ENCODE peak calls at places on chromosome 20, in seven cellular contexts. One of them, this sample, is unnamed.

GRCh38 chr20:44154521-44155001 is 32.4 kb downstream of the JPH2 start:
- DNase-seq in tibial nerve: no peak
- DNase-seq in upper lobe of right lung: no peak
- DNase-seq in A549: no peak
- DNase-seq in AG09309: no peak
- DNase-seq in small intestine: no peak
- DNase-seq in ovary: no peak
- DNase-seq in this sample: peak; percentile 80

GRCh38 chr20:63087236-63087871 is 80.6 kb upstream of the BHLHE23 start:
- DNase-seq in A549: no peak
- DNase-seq in AG09309: no peak
- DNase-seq in small intestine: no peak
- DNase-seq in ovary: no peak
- DNase-seq in upper lobe of right lung: peak; percentile 40
- DNase-seq in tibial nerve: no peak
- DNase-seq in this sample: peak; percentile 43

GRCh38 chr20:41149679-41150131 is 12.4 kb downstream of the PLCG1 start:
- DNase-seq in upper lobe of right lung: no peak
- DNase-seq in small intestine: peak; percentile 96
- DNase-seq in ovary: no peak
- DNase-seq in AG09309: no peak
- DNase-seq in tibial nerve: no peak
- DNase-seq in A549: no peak
- DNase-seq in this sample: no peak

GRCh38 chr20:35663813-35664543 is 722 bp downstream of the CPNE1 start:
- DNase-seq in tibial nerve: peak; percentile 19
- DNase-seq in small intestine: peak; percentile 61
- DNase-seq in A549: peak; percentile 54
- DNase-seq in ovary: peak; percentile 24
- DNase-seq in upper lobe of right lung: peak; percentile 74
- DNase-seq in AG09309: no peak
- DNase-seq in this sample: peak; percentile 17

GRCh38 chr20:35355372-35355771 is 56.4 kb downstream of the UQCC1 start:
- DNase-seq in tibial nerve: no peak
- DNase-seq in AG09309: no peak
- DNase-seq in small intestine: no peak
- DNase-seq in ovary: no peak
- DNase-seq in A549: no peak
- DNase-seq in upper lobe of right lung: no peak
- DNase-seq in this sample: no peak

GRCh38 chr20:4951299-4951698 is 50.0 kb downstream of the SLC23A2 start:
- DNase-seq in AG09309: no peak
- DNase-seq in upper lobe of right lung: no peak
- DNase-seq in small intestine: no peak
- DNase-seq in ovary: peak; percentile 38
- DNase-seq in tibial nerve: peak; percentile 24
- DNase-seq in A549: peak; percentile 41
- DNase-seq in this sample: peak; percentile 77

GRCh38 chr20:39107741-39108140 is 145.6 kb downstream of the DHX35 start:
- DNase-seq in A549: no peak
- DNase-seq in small intestine: no peak
- DNase-seq in AG09309: no peak
- DNase-seq in upper lobe of right lung: no peak
- DNase-seq in tibial nerve: no peak
- DNase-seq in ovary: no peak
- DNase-seq in this sample: no peak

GRCh38 chr20:1336699-1337387 is 7.9 kb upstream of the SDCBP2 start:
- DNase-seq in A549: no peak
- DNase-seq in ovary: peak; percentile 66
- DNase-seq in AG09309: no peak
- DNase-seq in tibial nerve: no peak
- DNase-seq in small intestine: peak; percentile 40
- DNase-seq in upper lobe of right lung: peak; percentile 88
- DNase-seq in this sample: peak; percentile 78

GRCh38 chr20:40821438-40821837 is 132.4 kb upstream of the MAFB start:
- DNase-seq in A549: no peak
- DNase-seq in AG09309: no peak
- DNase-seq in upper lobe of right lung: no peak
- DNase-seq in small intestine: no peak
- DNase-seq in ovary: no peak
- DNase-seq in tibial nerve: no peak
- DNase-seq in this sample: no peak

GRCh38 chr20:34862724-34863123 is 9.9 kb downstream of the GGT7 start:
- DNase-seq in tibial nerve: no peak
- DNase-seq in small intestine: no peak
- DNase-seq in A549: no peak
- DNase-seq in ovary: no peak
- DNase-seq in AG09309: no peak
- DNase-seq in upper lobe of right lung: no peak
- DNase-seq in this sample: no peak

GRCh38 chr20:4040283-4041179 is 25.2 kb upstream of the RNF24 start:
- DNase-seq in tibial nerve: no peak
- DNase-seq in AG09309: no peak
- DNase-seq in upper lobe of right lung: no peak
- DNase-seq in ovary: no peak
- DNase-seq in small intestine: peak; percentile 90
- DNase-seq in A549: no peak
- DNase-seq in this sample: peak; percentile 61

GRCh38 chr20:49706548-49707517 is 6.8 kb downstream of the B4GALT5 start:
- DNase-seq in tibial nerve: no peak
- DNase-seq in A549: peak; percentile 42
- DNase-seq in ovary: no peak
- DNase-seq in AG09309: no peak
- DNase-seq in upper lobe of right lung: no peak
- DNase-seq in small intestine: peak; percentile 61
- DNase-seq in this sample: no peak

GRCh38 chr20:4366076-4366475 is 350.7 kb upstream of the RNF24 start:
- DNase-seq in ovary: no peak
- DNase-seq in tibial nerve: no peak
- DNase-seq in A549: no peak
- DNase-seq in small intestine: no peak
- DNase-seq in upper lobe of right lung: no peak
- DNase-seq in AG09309: no peak
- DNase-seq in this sample: no peak

GRCh38 chr20:37907677-37908397 is 4.9 kb downstream of the VSTM2L start:
- DNase-seq in small intestine: no peak
- DNase-seq in ovary: no peak
- DNase-seq in tibial nerve: no peak
- DNase-seq in upper lobe of right lung: no peak
- DNase-seq in AG09309: peak; percentile 54
- DNase-seq in A549: peak; percentile 81
- DNase-seq in this sample: no peak

GRCh38 chr20:9286501-9286900 is 217.6 kb downstream of the PLCB4 start:
- DNase-seq in small intestine: no peak
- DNase-seq in upper lobe of right lung: no peak
- DNase-seq in AG09309: no peak
- DNase-seq in A549: no peak
- DNase-seq in ovary: no peak
- DNase-seq in tibial nerve: no peak
- DNase-seq in this sample: no peak

GRCh38 chr20:39717976-39718375 is 755.8 kb downstream of the DHX35 start:
- DNase-seq in AG09309: no peak
- DNase-seq in ovary: no peak
- DNase-seq in upper lobe of right lung: no peak
- DNase-seq in small intestine: no peak
- DNase-seq in tibial nerve: no peak
- DNase-seq in A549: no peak
- DNase-seq in this sample: no peak

GRCh38 chr20:18057106-18057993 is at the start of gene OVOL2:
- DNase-seq in tibial nerve: no peak
- DNase-seq in AG09309: no peak
- DNase-seq in small intestine: peak; percentile 92
- DNase-seq in ovary: no peak
- DNase-seq in A549: no peak
- DNase-seq in upper lobe of right lung: peak; percentile 94
- DNase-seq in this sample: peak; percentile 58

GRCh38 chr20:19890358-19891117 is 126.6 kb upstream of the NAA20 start:
- DNase-seq in small intestine: peak; percentile 92
- DNase-seq in tibial nerve: no peak
- DNase-seq in A549: no peak
- DNase-seq in ovary: no peak
- DNase-seq in upper lobe of right lung: no peak
- DNase-seq in AG09309: no peak
- DNase-seq in this sample: no peak

GRCh38 chr20:432208-432607 is 24.1 kb downstream of the RBCK1 start:
- DNase-seq in A549: no peak
- DNase-seq in upper lobe of right lung: no peak
- DNase-seq in ovary: no peak
- DNase-seq in AG09309: no peak
- DNase-seq in small intestine: no peak
- DNase-seq in tibial nerve: no peak
- DNase-seq in this sample: no peak

GRCh38 chr20:43766395-43766794 is 39.6 kb upstream of the GTSF1L start:
- DNase-seq in upper lobe of right lung: no peak
- DNase-seq in small intestine: no peak
- DNase-seq in AG09309: no peak
- DNase-seq in ovary: no peak
- DNase-seq in A549: no peak
- DNase-seq in tibial nerve: no peak
- DNase-seq in this sample: no peak

GRCh38 chr20:36802326-36803223 is 29.0 kb upstream of the DSN1 start:
- DNase-seq in A549: no peak
- DNase-seq in upper lobe of right lung: no peak
- DNase-seq in AG09309: peak; percentile 18
- DNase-seq in tibial nerve: no peak
- DNase-seq in ovary: no peak
- DNase-seq in small intestine: no peak
- DNase-seq in this sample: no peak

GRCh38 chr20:35601021-35601973 is 14.3 kb upstream of the SPAG4 start:
- DNase-seq in A549: peak; percentile 76
- DNase-seq in AG09309: no peak
- DNase-seq in small intestine: peak; percentile 76
- DNase-seq in ovary: peak; percentile 74
- DNase-seq in upper lobe of right lung: peak; percentile 91
- DNase-seq in tibial nerve: peak; percentile 55
- DNase-seq in this sample: no peak

GRCh38 chr20:4896971-4897497 is 104.3 kb downstream of the SLC23A2 start:
- DNase-seq in ovary: no peak
- DNase-seq in AG09309: no peak
- DNase-seq in A549: no peak
- DNase-seq in tibial nerve: no peak
- DNase-seq in upper lobe of right lung: no peak
- DNase-seq in small intestine: peak; percentile 72
- DNase-seq in this sample: no peak

GRCh38 chr20:25005220-25005619 is 12.7 kb upstream of the APMAP start:
- DNase-seq in tibial nerve: no peak
- DNase-seq in AG09309: no peak
- DNase-seq in ovary: peak; percentile 74
- DNase-seq in upper lobe of right lung: peak; percentile 27
- DNase-seq in A549: no peak
- DNase-seq in small intestine: no peak
- DNase-seq in this sample: no peak

GRCh38 chr20:41654884-41655283 is 36.7 kb upstream of the CHD6 start:
- DNase-seq in small intestine: peak; percentile 13
- DNase-seq in tibial nerve: no peak
- DNase-seq in A549: no peak
- DNase-seq in AG09309: no peak
- DNase-seq in ovary: no peak
- DNase-seq in upper lobe of right lung: no peak
- DNase-seq in this sample: no peak

GRCh38 chr20:38872036-38872435 is 54.2 kb upstream of the FAM83D start:
- DNase-seq in AG09309: no peak
- DNase-seq in ovary: no peak
- DNase-seq in tibial nerve: no peak
- DNase-seq in small intestine: peak; percentile 57
- DNase-seq in upper lobe of right lung: no peak
- DNase-seq in A549: no peak
- DNase-seq in this sample: no peak

GRCh38 chr20:10271470-10272219 is 53.0 kb downstream of the SNAP25 start:
- DNase-seq in A549: no peak
- DNase-seq in ovary: no peak
- DNase-seq in upper lobe of right lung: no peak
- DNase-seq in AG09309: no peak
- DNase-seq in small intestine: no peak
- DNase-seq in tibial nerve: no peak
- DNase-seq in this sample: no peak

GRCh38 chr20:44362466-44362940 is 7.0 kb downstream of the HNF4A start:
- DNase-seq in AG09309: no peak
- DNase-seq in small intestine: no peak
- DNase-seq in A549: no peak
- DNase-seq in ovary: no peak
- DNase-seq in upper lobe of right lung: no peak
- DNase-seq in tibial nerve: no peak
- DNase-seq in this sample: no peak

GRCh38 chr20:44810391-44811149 is at the start of gene RIMS4:
- DNase-seq in A549: peak; percentile 33
- DNase-seq in upper lobe of right lung: no peak
- DNase-seq in AG09309: no peak
- DNase-seq in tibial nerve: no peak
- DNase-seq in ovary: no peak
- DNase-seq in small intestine: no peak
- DNase-seq in this sample: no peak

GRCh38 chr20:47740225-47741184 is 44.8 kb downstream of the SULF2 start:
- DNase-seq in ovary: no peak
- DNase-seq in tibial nerve: peak; percentile 33
- DNase-seq in A549: peak; percentile 62
- DNase-seq in upper lobe of right lung: peak; percentile 73
- DNase-seq in AG09309: no peak
- DNase-seq in small intestine: peak; percentile 26
- DNase-seq in this sample: peak; percentile 44
- H3K4me3 ChIP-seq in ovary: no peak overlapping the region
- H3K4me3 ChIP-seq in tibial nerve: no peak overlapping the region
- H3K4me3 ChIP-seq in A549: peak overlapping the region; percentile 27
- H3K4me3 ChIP-seq in upper lobe of right lung: no peak overlapping the region
- H3K4me3 ChIP-seq in AG09309: no peak overlapping the region
- H3K4me3 ChIP-seq in small intestine: no peak overlapping the region
- H3K4me3 ChIP-seq in this sample: no peak overlapping the region

GRCh38 chr20:21127201-21127981 is 1.5 kb downstream of the KIZ start:
- DNase-seq in AG09309: no peak
- DNase-seq in A549: no peak
- DNase-seq in tibial nerve: no peak
- DNase-seq in small intestine: peak; percentile 62
- DNase-seq in ovary: no peak
- DNase-seq in upper lobe of right lung: no peak
- DNase-seq in this sample: no peak
- H3K4me3 ChIP-seq in AG09309: peak overlapping the region; percentile 95
- H3K4me3 ChIP-seq in A549: peak overlapping the region; percentile 89
- H3K4me3 ChIP-seq in tibial nerve: no peak overlapping the region
- H3K4me3 ChIP-seq in small intestine: no peak overlapping the region
- H3K4me3 ChIP-seq in ovary: no peak overlapping the region
- H3K4me3 ChIP-seq in upper lobe of right lung: no peak overlapping the region
- H3K4me3 ChIP-seq in this sample: no peak overlapping the region

GRCh38 chr20:33814238-33814712 is 3.1 kb downstream of the CHMP4B start:
- DNase-seq in ovary: no peak
- DNase-seq in AG09309: no peak
- DNase-seq in small intestine: peak; percentile 86
- DNase-seq in A549: no peak
- DNase-seq in tibial nerve: no peak
- DNase-seq in upper lobe of right lung: no peak
- DNase-seq in this sample: no peak
- H3K4me3 ChIP-seq in ovary: no peak overlapping the region
- H3K4me3 ChIP-seq in AG09309: no peak overlapping the region
- H3K4me3 ChIP-seq in small intestine: no peak overlapping the region
- H3K4me3 ChIP-seq in A549: no peak overlapping the region
- H3K4me3 ChIP-seq in tibial nerve: no peak overlapping the region
- H3K4me3 ChIP-seq in upper lobe of right lung: no peak overlapping the region
- H3K4me3 ChIP-seq in this sample: no peak overlapping the region

GRCh38 chr20:56360899-56361199 is 2.1 kb downstream of the FAM210B start:
- DNase-seq in upper lobe of right lung: no peak
- DNase-seq in AG09309: no peak
- DNase-seq in ovary: no peak
- DNase-seq in small intestine: no peak
- DNase-seq in tibial nerve: no peak
- DNase-seq in A549: no peak
- DNase-seq in this sample: no peak
- H3K4me3 ChIP-seq in upper lobe of right lung: no peak overlapping the region
- H3K4me3 ChIP-seq in AG09309: no peak overlapping the region
- H3K4me3 ChIP-seq in ovary: no peak overlapping the region
- H3K4me3 ChIP-seq in small intestine: no peak overlapping the region
- H3K4me3 ChIP-seq in tibial nerve: no peak overlapping the region
- H3K4me3 ChIP-seq in A549: no peak overlapping the region
- H3K4me3 ChIP-seq in this sample: peak overlapping the region; percentile 90